ENCODE peak calls at places on chromosome 5, in four cellular contexts. S is stomach, X is upper lobe of left lung, G is GM12892. C is an unnamed sample.
A peak's percentile ranks its signal among the peaks of the same experiment; 100 is the strongest.

GRCh38 chr5:158198636-158199035 is 339.7 kb upstream of the CLINT1 start:
- DNase-seq in G (peak; percentile 27), X (no peak), S (no peak), C (no peak)

GRCh38 chr5:40679998-40680681 is 425 bp downstream of the PTGER4 start:
- DNase-seq in S (no peak), G (no peak), X (peak; percentile 26), C (no peak)

GRCh38 chr5:93058309-93058708 is 522.7 kb downstream of the NR2F1-AS1 start:
- DNase-seq in G (no peak), X (no peak), S (no peak), C (no peak)

GRCh38 chr5:75265731-75266130 is 29.1 kb upstream of the ANKRD31 start:
- DNase-seq in X (no peak), G (no peak), S (no peak), C (no peak)

GRCh38 chr5:122195784-122196394 is 66.5 kb downstream of the ZNF474 start:
- DNase-seq in X (no peak), G (no peak), S (no peak), C (no peak)

GRCh38 chr5:178232124-178232919 is at the start of gene PHYKPL:
- DNase-seq in G (peak; percentile 77), S (peak; percentile 73), X (peak; percentile 72), C (no peak)

GRCh38 chr5:5881294-5881693 is 458.8 kb downstream of the ICE1 start:
- DNase-seq in G (no peak), X (no peak), S (no peak), C (no peak)

GRCh38 chr5:137220523-137220927 is 278.6 kb downstream of the SPOCK1 start:
- DNase-seq in G (peak; percentile 2), S (no peak), X (no peak), C (no peak)

GRCh38 chr5:86885489-86886225 is 267.9 kb downstream of the COX7C start:
- DNase-seq in G (no peak), X (no peak), S (no peak), C (no peak)

GRCh38 chr5:86074297-86074696 is 543.4 kb upstream of the COX7C start:
- DNase-seq in G (no peak), X (no peak), S (no peak), C (no peak)

GRCh38 chr5:115179068-115179958 is 9.6 kb upstream of the TRIM36 start:
- DNase-seq in X (no peak), S (no peak), G (no peak), C (no peak)

GRCh38 chr5:74538206-74538661 is 102.3 kb downstream of the ENC1 start:
- DNase-seq in S (no peak), X (peak; percentile 85), G (no peak), C (no peak)

GRCh38 chr5:144142030-144142825 is 28.2 kb downstream of the YIPF5 start:
- DNase-seq in S (no peak), G (no peak), X (no peak), C (no peak)

GRCh38 chr5:57435701-57436134 is 46.9 kb downstream of the ACTBL2 start:
- DNase-seq in G (no peak), S (peak; percentile 59), X (no peak), C (no peak)

GRCh38 chr5:163658702-163659567 is 153.5 kb downstream of the MAT2B start:
- DNase-seq in S (no peak), G (no peak), X (no peak), C (no peak)

GRCh38 chr5:113204525-113205161 is 228.0 kb downstream of the DCP2 start:
- DNase-seq in X (no peak), S (no peak), G (no peak), C (no peak)

GRCh38 chr5:81021951-81022687 is 62.0 kb downstream of the RASGRF2 start:
- DNase-seq in S (no peak), X (no peak), G (no peak), C (no peak)

GRCh38 chr5:123530728-123531127 is 18.8 kb downstream of the CSNK1G3 start:
- DNase-seq in G (no peak), X (no peak), S (no peak), C (no peak)

GRCh38 chr5:58127486-58128220 is 332.2 kb downstream of the PLK2 start:
- DNase-seq in G (no peak), S (peak; percentile 37), X (no peak), C (no peak)

GRCh38 chr5:5384634-5385033 is 37.8 kb upstream of the ICE1 start:
- DNase-seq in X (no peak), G (no peak), S (no peak), C (no peak)

GRCh38 chr5:132026516-132027008 is 15.1 kb upstream of the ACSL6 start:
- DNase-seq in G (no peak), X (no peak), S (peak; percentile 26), C (no peak)

GRCh38 chr5:60007724-60008123 is 114.2 kb upstream of the PDE4D start:
- DNase-seq in X (no peak), G (no peak), S (no peak), C (no peak)

GRCh38 chr5:75059887-75060286 is 7.5 kb upstream of the GCNT4 start:
- DNase-seq in G (no peak), S (no peak), X (no peak), C (no peak)

GRCh38 chr5:125508225-125508624 is 761.8 kb upstream of the ZNF608 start:
- DNase-seq in G (no peak), X (no peak), S (no peak), C (no peak)

GRCh38 chr5:128881609-128882008 is 83.7 kb upstream of the SLC27A6 start:
- DNase-seq in S (no peak), X (no peak), G (no peak), C (no peak)

GRCh38 chr5:42950466-42951168 is 89.5 kb downstream of the ANXA2R start:
- DNase-seq in S (peak; percentile 74), X (peak; percentile 91), G (peak; percentile 27), C (peak; percentile 94)

GRCh38 chr5:18652404-18653215 is 1018.4 kb downstream of the TAF11L14 start:
- DNase-seq in S (no peak), G (no peak), X (no peak), C (no peak)

GRCh38 chr5:169777112-169777511 is 140.0 kb downstream of the DOCK2 start:
- DNase-seq in S (no peak), G (no peak), X (no peak), C (no peak)

GRCh38 chr5:78533356-78533755 is 115.2 kb downstream of the LHFPL2 start:
- DNase-seq in X (no peak), G (no peak), S (no peak), C (no peak)

GRCh38 chr5:103674739-103675138 is 112.2 kb upstream of the NUDT12 start:
- DNase-seq in X (no peak), G (no peak), S (no peak), C (no peak)

GRCh38 chr5:56429110-56429561 is 196.0 kb upstream of the ANKRD55 start:
- DNase-seq in S (peak; percentile 76), G (no peak), X (peak; percentile 30), C (no peak)

GRCh38 chr5:137145726-137146125 is 353.4 kb downstream of the SPOCK1 start:
- DNase-seq in G (no peak), S (no peak), X (no peak), C (no peak)

GRCh38 chr5:14917719-14918118 is 46.1 kb upstream of the ANKH start:
- DNase-seq in X (no peak), G (no peak), S (no peak), C (no peak)

GRCh38 chr5:14397717-14398116 is 183.9 kb upstream of the OTULINL start:
- DNase-seq in G (no peak), S (no peak), X (no peak), C (no peak)

GRCh38 chr5:9498541-9499497 is 47.1 kb downstream of the SEMA5A start:
- DNase-seq in X (no peak), S (no peak), G (no peak), C (no peak)

GRCh38 chr5:32249668-32250067 is 63.1 kb downstream of the MTMR12 start:
- DNase-seq in S (peak; percentile 86), X (no peak), G (no peak), C (no peak)

GRCh38 chr5:60810438-60811085 is 33.5 kb downstream of the ELOVL7 start:
- DNase-seq in S (no peak), G (no peak), X (no peak), C (no peak)

GRCh38 chr5:135387629-135387960 is 11.4 kb downstream of the MACROH2A1 start:
- DNase-seq in G (no peak), X (no peak), S (no peak), C (no peak)

GRCh38 chr5:107576155-107576554 is 94.6 kb downstream of the EFNA5 start:
- DNase-seq in S (no peak), G (no peak), X (no peak), C (no peak)

GRCh38 chr5:107572800-107573368 is 97.9 kb downstream of the EFNA5 start:
- DNase-seq in X (no peak), G (no peak), S (no peak), C (no peak)

GRCh38 chr5:107567901-107568671 is 102.7 kb downstream of the EFNA5 start:
- DNase-seq in S (no peak), G (no peak), X (no peak), C (no peak)

GRCh38 chr5:107570805-107571531 is 99.8 kb downstream of the EFNA5 start:
- DNase-seq in X (peak; percentile 29), G (peak; percentile 36), S (peak; percentile 31), C (no peak)

GRCh38 chr5:107571621-107572489 is 98.9 kb downstream of the EFNA5 start:
- DNase-seq in G (peak; percentile 8), X (peak; percentile 95), S (peak; percentile 99), C (peak; percentile 96)
- TF ChIP-seq POLR2AphosphoS5 in G (peak; percentile 76), X (peak; percentile 22), S (peak; percentile 9), C (peak; percentile 49)

GRCh38 chr5:107043665-107044064 is 627.1 kb downstream of the EFNA5 start:
- DNase-seq in S (no peak), G (no peak), X (no peak), C (no peak)
- TF ChIP-seq POLR2AphosphoS5 in S (no peak), G (no peak), X (no peak), C (no peak)

GRCh38 chr5:38615042-38615441 is 58.6 kb upstream of the LIFR start:
- DNase-seq in G (no peak), S (no peak), X (no peak), C (no peak)

GRCh38 chr5:38616061-38616460 is 59.6 kb upstream of the LIFR start:
- DNase-seq in G (no peak), S (no peak), X (no peak), C (no peak)

GRCh38 chr5:38613475-38613874 is 57.0 kb upstream of the LIFR start:
- DNase-seq in X (no peak), S (no peak), G (no peak), C (no peak)

GRCh38 chr5:38618154-38618553 is 61.7 kb upstream of the LIFR start:
- DNase-seq in X (no peak), G (no peak), S (no peak), C (no peak)

GRCh38 chr5:38613992-38614836 is 57.8 kb upstream of the LIFR start:
- DNase-seq in X (peak; percentile 76), G (no peak), S (peak; percentile 95), C (no peak)
- TF ChIP-seq POLR2AphosphoS5 in X (no peak), G (no peak), S (no peak), C (no peak)

GRCh38 chr5:155514105-155514563 is 500.6 kb downstream of the KIF4B start:
- DNase-seq in X (no peak), S (no peak), G (no peak), C (no peak)
- TF ChIP-seq POLR2AphosphoS5 in X (no peak), S (no peak), G (no peak), C (no peak)

GRCh38 chr5:67021522-67022316 is 174.9 kb downstream of the CD180 start:
- DNase-seq in S (no peak), X (no peak), G (no peak), C (no peak)
- TF ChIP-seq POLR2AphosphoS5 in S (no peak), X (no peak), G (no peak), C (no peak)

GRCh38 chr5:126777257-126777973 is 479 bp downstream of the LMNB1 start:
- DNase-seq in S (peak; percentile 65), G (no peak), X (peak; percentile 68), C (no peak)
- TF ChIP-seq POLR2AphosphoS5 in S (no peak), G (peak; percentile 7), X (peak; percentile 9), C (no peak)